ENCODE peak calls at places on chromosomes 11 and 22, in six cellular contexts. One of them, this sample, is unnamed.
A peak's percentile ranks its signal among the peaks of the same experiment; 100 is the strongest.

GRCh38 chr11:32870676-32871075 is 21.9 kb upstream of the QSER1 start:
- DNase-seq in effector memory CD4-positive, alpha-beta T cell: no peak
- DNase-seq in activated CD4-positive, alpha-beta T cell treated with anti-CD3 and anti-CD28 coated beads, Interleukin-2, amount 50 U/mL, for 4 hours: peak; percentile 3
- DNase-seq in cardiac septum: no peak
- DNase-seq in BJ: no peak
- DNase-seq in stimulated activated CD4-positive, alpha-beta T cell treated with anti-CD3 and anti-CD28 coated beads, Interleukin-1b, Interleukin-23, amount 100 ng/mL, for 1 hour: no peak
- DNase-seq in this sample: no peak

GRCh38 chr11:77087723-77088225 is 14.9 kb upstream of the OMP start:
- DNase-seq in effector memory CD4-positive, alpha-beta T cell: no peak
- DNase-seq in activated CD4-positive, alpha-beta T cell treated with anti-CD3 and anti-CD28 coated beads, Interleukin-2, amount 50 U/mL, for 4 hours: no peak
- DNase-seq in cardiac septum: no peak
- DNase-seq in BJ: no peak
- DNase-seq in stimulated activated CD4-positive, alpha-beta T cell treated with anti-CD3 and anti-CD28 coated beads, Interleukin-1b, Interleukin-23, amount 100 ng/mL, for 1 hour: no peak
- DNase-seq in this sample: no peak

GRCh38 chr11:75280770-75281468 is 40.3 kb downstream of the TPBGL start:
- DNase-seq in effector memory CD4-positive, alpha-beta T cell: no peak
- DNase-seq in activated CD4-positive, alpha-beta T cell treated with anti-CD3 and anti-CD28 coated beads, Interleukin-2, amount 50 U/mL, for 4 hours: no peak
- DNase-seq in cardiac septum: no peak
- DNase-seq in BJ: no peak
- DNase-seq in stimulated activated CD4-positive, alpha-beta T cell treated with anti-CD3 and anti-CD28 coated beads, Interleukin-1b, Interleukin-23, amount 100 ng/mL, for 1 hour: no peak
- DNase-seq in this sample: no peak

GRCh38 chr11:110991621-110992355 is 253.7 kb upstream of the POU2AF2 start:
- DNase-seq in effector memory CD4-positive, alpha-beta T cell: no peak
- DNase-seq in activated CD4-positive, alpha-beta T cell treated with anti-CD3 and anti-CD28 coated beads, Interleukin-2, amount 50 U/mL, for 4 hours: no peak
- DNase-seq in cardiac septum: no peak
- DNase-seq in BJ: peak; percentile 73
- DNase-seq in stimulated activated CD4-positive, alpha-beta T cell treated with anti-CD3 and anti-CD28 coated beads, Interleukin-1b, Interleukin-23, amount 100 ng/mL, for 1 hour: no peak
- DNase-seq in this sample: no peak

GRCh38 chr11:3153291-3153861 is 11.7 kb downstream of the OSBPL5 start:
- DNase-seq in effector memory CD4-positive, alpha-beta T cell: no peak
- DNase-seq in activated CD4-positive, alpha-beta T cell treated with anti-CD3 and anti-CD28 coated beads, Interleukin-2, amount 50 U/mL, for 4 hours: no peak
- DNase-seq in cardiac septum: no peak
- DNase-seq in BJ: peak; percentile 74
- DNase-seq in stimulated activated CD4-positive, alpha-beta T cell treated with anti-CD3 and anti-CD28 coated beads, Interleukin-1b, Interleukin-23, amount 100 ng/mL, for 1 hour: no peak
- DNase-seq in this sample: no peak

GRCh38 chr22:42228480-42228879 is 42.0 kb downstream of the TCF20 start:
- DNase-seq in effector memory CD4-positive, alpha-beta T cell: no peak
- DNase-seq in activated CD4-positive, alpha-beta T cell treated with anti-CD3 and anti-CD28 coated beads, Interleukin-2, amount 50 U/mL, for 4 hours: no peak
- DNase-seq in cardiac septum: no peak
- DNase-seq in BJ: no peak
- DNase-seq in stimulated activated CD4-positive, alpha-beta T cell treated with anti-CD3 and anti-CD28 coated beads, Interleukin-1b, Interleukin-23, amount 100 ng/mL, for 1 hour: no peak
- DNase-seq in this sample: no peak

GRCh38 chr22:45206233-45206632 is 34.5 kb downstream of the KIAA0930 start:
- DNase-seq in effector memory CD4-positive, alpha-beta T cell: no peak
- DNase-seq in activated CD4-positive, alpha-beta T cell treated with anti-CD3 and anti-CD28 coated beads, Interleukin-2, amount 50 U/mL, for 4 hours: no peak
- DNase-seq in cardiac septum: no peak
- DNase-seq in BJ: no peak
- DNase-seq in stimulated activated CD4-positive, alpha-beta T cell treated with anti-CD3 and anti-CD28 coated beads, Interleukin-1b, Interleukin-23, amount 100 ng/mL, for 1 hour: no peak
- DNase-seq in this sample: no peak

GRCh38 chr22:35630387-35630793 is 13.3 kb upstream of the MB start:
- DNase-seq in effector memory CD4-positive, alpha-beta T cell: no peak
- DNase-seq in activated CD4-positive, alpha-beta T cell treated with anti-CD3 and anti-CD28 coated beads, Interleukin-2, amount 50 U/mL, for 4 hours: no peak
- DNase-seq in cardiac septum: no peak
- DNase-seq in BJ: no peak
- DNase-seq in stimulated activated CD4-positive, alpha-beta T cell treated with anti-CD3 and anti-CD28 coated beads, Interleukin-1b, Interleukin-23, amount 100 ng/mL, for 1 hour: no peak
- DNase-seq in this sample: no peak

GRCh38 chr22:21632237-21632895 is at the start of gene CCDC116:
- DNase-seq in effector memory CD4-positive, alpha-beta T cell: peak; percentile 59
- DNase-seq in activated CD4-positive, alpha-beta T cell treated with anti-CD3 and anti-CD28 coated beads, Interleukin-2, amount 50 U/mL, for 4 hours: peak; percentile 51
- DNase-seq in cardiac septum: peak; percentile 81
- DNase-seq in BJ: no peak
- DNase-seq in stimulated activated CD4-positive, alpha-beta T cell treated with anti-CD3 and anti-CD28 coated beads, Interleukin-1b, Interleukin-23, amount 100 ng/mL, for 1 hour: no peak
- DNase-seq in this sample: peak; percentile 52

GRCh38 chr11:119273721-119274120 is 43.2 kb downstream of the MCAM start:
- DNase-seq in effector memory CD4-positive, alpha-beta T cell: no peak
- DNase-seq in activated CD4-positive, alpha-beta T cell treated with anti-CD3 and anti-CD28 coated beads, Interleukin-2, amount 50 U/mL, for 4 hours: no peak
- DNase-seq in cardiac septum: no peak
- DNase-seq in BJ: no peak
- DNase-seq in stimulated activated CD4-positive, alpha-beta T cell treated with anti-CD3 and anti-CD28 coated beads, Interleukin-1b, Interleukin-23, amount 100 ng/mL, for 1 hour: no peak
- DNase-seq in this sample: no peak

GRCh38 chr22:47367993-47368945 is 605.8 kb downstream of the TBC1D22A start:
- DNase-seq in effector memory CD4-positive, alpha-beta T cell: no peak
- DNase-seq in activated CD4-positive, alpha-beta T cell treated with anti-CD3 and anti-CD28 coated beads, Interleukin-2, amount 50 U/mL, for 4 hours: no peak
- DNase-seq in cardiac septum: peak; percentile 55
- DNase-seq in BJ: no peak
- DNase-seq in stimulated activated CD4-positive, alpha-beta T cell treated with anti-CD3 and anti-CD28 coated beads, Interleukin-1b, Interleukin-23, amount 100 ng/mL, for 1 hour: no peak
- DNase-seq in this sample: no peak

GRCh38 chr11:36131719-36132349 is 157.4 kb downstream of the COMMD9 start:
- DNase-seq in effector memory CD4-positive, alpha-beta T cell: no peak
- DNase-seq in activated CD4-positive, alpha-beta T cell treated with anti-CD3 and anti-CD28 coated beads, Interleukin-2, amount 50 U/mL, for 4 hours: no peak
- DNase-seq in cardiac septum: no peak
- DNase-seq in BJ: no peak
- DNase-seq in stimulated activated CD4-positive, alpha-beta T cell treated with anti-CD3 and anti-CD28 coated beads, Interleukin-1b, Interleukin-23, amount 100 ng/mL, for 1 hour: no peak
- DNase-seq in this sample: no peak

GRCh38 chr22:30308518-30309230 is 18.1 kb downstream of the TBC1D10A start:
- DNase-seq in effector memory CD4-positive, alpha-beta T cell: no peak
- DNase-seq in activated CD4-positive, alpha-beta T cell treated with anti-CD3 and anti-CD28 coated beads, Interleukin-2, amount 50 U/mL, for 4 hours: peak; percentile 37
- DNase-seq in cardiac septum: no peak
- DNase-seq in BJ: no peak
- DNase-seq in stimulated activated CD4-positive, alpha-beta T cell treated with anti-CD3 and anti-CD28 coated beads, Interleukin-1b, Interleukin-23, amount 100 ng/mL, for 1 hour: no peak
- DNase-seq in this sample: no peak

GRCh38 chr11:35139883-35140282 is 912 bp downstream of the CD44 start:
- DNase-seq in effector memory CD4-positive, alpha-beta T cell: no peak
- DNase-seq in activated CD4-positive, alpha-beta T cell treated with anti-CD3 and anti-CD28 coated beads, Interleukin-2, amount 50 U/mL, for 4 hours: no peak
- DNase-seq in cardiac septum: no peak
- DNase-seq in BJ: no peak
- DNase-seq in stimulated activated CD4-positive, alpha-beta T cell treated with anti-CD3 and anti-CD28 coated beads, Interleukin-1b, Interleukin-23, amount 100 ng/mL, for 1 hour: no peak
- DNase-seq in this sample: no peak

GRCh38 chr11:102780491-102780918 is at the start of gene MMP10:
- DNase-seq in effector memory CD4-positive, alpha-beta T cell: no peak
- DNase-seq in activated CD4-positive, alpha-beta T cell treated with anti-CD3 and anti-CD28 coated beads, Interleukin-2, amount 50 U/mL, for 4 hours: no peak
- DNase-seq in cardiac septum: no peak
- DNase-seq in BJ: no peak
- DNase-seq in stimulated activated CD4-positive, alpha-beta T cell treated with anti-CD3 and anti-CD28 coated beads, Interleukin-1b, Interleukin-23, amount 100 ng/mL, for 1 hour: no peak
- DNase-seq in this sample: no peak

GRCh38 chr22:49628351-49629023 is 199.2 kb downstream of the BRD1 start:
- DNase-seq in effector memory CD4-positive, alpha-beta T cell: no peak
- DNase-seq in activated CD4-positive, alpha-beta T cell treated with anti-CD3 and anti-CD28 coated beads, Interleukin-2, amount 50 U/mL, for 4 hours: no peak
- DNase-seq in cardiac septum: no peak
- DNase-seq in BJ: no peak
- DNase-seq in stimulated activated CD4-positive, alpha-beta T cell treated with anti-CD3 and anti-CD28 coated beads, Interleukin-1b, Interleukin-23, amount 100 ng/mL, for 1 hour: no peak
- DNase-seq in this sample: no peak

GRCh38 chr11:134119094-134119493 is 50.2 kb downstream of the JAM3 start:
- DNase-seq in effector memory CD4-positive, alpha-beta T cell: no peak
- DNase-seq in activated CD4-positive, alpha-beta T cell treated with anti-CD3 and anti-CD28 coated beads, Interleukin-2, amount 50 U/mL, for 4 hours: no peak
- DNase-seq in cardiac septum: no peak
- DNase-seq in BJ: no peak
- DNase-seq in stimulated activated CD4-positive, alpha-beta T cell treated with anti-CD3 and anti-CD28 coated beads, Interleukin-1b, Interleukin-23, amount 100 ng/mL, for 1 hour: no peak
- DNase-seq in this sample: no peak

GRCh38 chr22:36528795-36529718 is at the start of gene EIF3D:
- DNase-seq in effector memory CD4-positive, alpha-beta T cell: peak; percentile 98
- DNase-seq in activated CD4-positive, alpha-beta T cell treated with anti-CD3 and anti-CD28 coated beads, Interleukin-2, amount 50 U/mL, for 4 hours: peak; percentile 98
- DNase-seq in cardiac septum: peak; percentile 99
- DNase-seq in BJ: peak; percentile 96
- DNase-seq in stimulated activated CD4-positive, alpha-beta T cell treated with anti-CD3 and anti-CD28 coated beads, Interleukin-1b, Interleukin-23, amount 100 ng/mL, for 1 hour: peak; percentile 95
- DNase-seq in this sample: peak; percentile 98

GRCh38 chr11:133172349-133172748 is 360.0 kb downstream of the OPCML start:
- DNase-seq in effector memory CD4-positive, alpha-beta T cell: no peak
- DNase-seq in activated CD4-positive, alpha-beta T cell treated with anti-CD3 and anti-CD28 coated beads, Interleukin-2, amount 50 U/mL, for 4 hours: no peak
- DNase-seq in cardiac septum: no peak
- DNase-seq in BJ: no peak
- DNase-seq in stimulated activated CD4-positive, alpha-beta T cell treated with anti-CD3 and anti-CD28 coated beads, Interleukin-1b, Interleukin-23, amount 100 ng/mL, for 1 hour: no peak
- DNase-seq in this sample: no peak

GRCh38 chr22:23098718-23099524 is 28.6 kb downstream of the GNAZ start:
- DNase-seq in effector memory CD4-positive, alpha-beta T cell: no peak
- DNase-seq in activated CD4-positive, alpha-beta T cell treated with anti-CD3 and anti-CD28 coated beads, Interleukin-2, amount 50 U/mL, for 4 hours: no peak
- DNase-seq in cardiac septum: no peak
- DNase-seq in BJ: no peak
- DNase-seq in stimulated activated CD4-positive, alpha-beta T cell treated with anti-CD3 and anti-CD28 coated beads, Interleukin-1b, Interleukin-23, amount 100 ng/mL, for 1 hour: no peak
- DNase-seq in this sample: no peak

GRCh38 chr11:103683581-103683980 is 352.9 kb upstream of the DDI1 start:
- DNase-seq in effector memory CD4-positive, alpha-beta T cell: no peak
- DNase-seq in activated CD4-positive, alpha-beta T cell treated with anti-CD3 and anti-CD28 coated beads, Interleukin-2, amount 50 U/mL, for 4 hours: no peak
- DNase-seq in cardiac septum: no peak
- DNase-seq in BJ: no peak
- DNase-seq in stimulated activated CD4-positive, alpha-beta T cell treated with anti-CD3 and anti-CD28 coated beads, Interleukin-1b, Interleukin-23, amount 100 ng/mL, for 1 hour: no peak
- DNase-seq in this sample: no peak

GRCh38 chr11:129320485-129320884 is 55.2 kb upstream of the BARX2 start:
- DNase-seq in effector memory CD4-positive, alpha-beta T cell: no peak
- DNase-seq in activated CD4-positive, alpha-beta T cell treated with anti-CD3 and anti-CD28 coated beads, Interleukin-2, amount 50 U/mL, for 4 hours: no peak
- DNase-seq in cardiac septum: no peak
- DNase-seq in BJ: no peak
- DNase-seq in stimulated activated CD4-positive, alpha-beta T cell treated with anti-CD3 and anti-CD28 coated beads, Interleukin-1b, Interleukin-23, amount 100 ng/mL, for 1 hour: no peak
- DNase-seq in this sample: no peak

This sample was measured in stimulated activated naive CD4-positive, alpha-beta T cell treated with Interleukin-2 at 50 U/mL for 16 hours.